ENCODE peak calls at places on chromosomes 16 and 17, in six cellular contexts. P, E, F, M, Q and Y are unnamed samples.

GRCh38 chr17:31060814-31061550 is 33.8 kb upstream of the NF1 start:
- DNase-seq in F (no peak), P (no peak), Q (no peak), M (no peak), E (no peak), Y (no peak)

GRCh38 chr17:2379489-2380224 is 21.2 kb downstream of the MNT start:
- DNase-seq in F (no peak), Q (no peak), M (no peak), E (no peak), P (no peak), Y (no peak)

GRCh38 chr17:76880268-76880667 is 12.1 kb downstream of the MGAT5B start:
- DNase-seq in P (no peak), F (no peak), E (no peak), Q (no peak), M (no peak), Y (no peak)

GRCh38 chr17:5502552-5502951 is 16.2 kb downstream of the MIS12 start:
- DNase-seq in F (no peak), P (no peak), E (no peak), Q (no peak), M (no peak), Y (no peak)

GRCh38 chr17:13947499-13947898 is 121.8 kb upstream of the COX10 start:
- DNase-seq in P (no peak), F (no peak), Q (no peak), E (no peak), M (no peak), Y (no peak)

GRCh38 chr17:78356163-78356713 is 3.6 kb downstream of the SOCS3 start:
- DNase-seq in M (peak; percentile 67), Q (peak; percentile 80), P (no peak), F (no peak), E (peak; percentile 96), Y (no peak)

GRCh38 chr16:1775006-1775845 is 2.3 kb upstream of the MRPS34 start:
- DNase-seq in E (no peak), M (no peak), Q (no peak), P (no peak), F (no peak), Y (peak; percentile 86)

GRCh38 chr16:25210758-25211157 is 6.0 kb upstream of the AQP8 start:
- DNase-seq in Q (peak; percentile 52), P (no peak), F (no peak), M (no peak), E (no peak), Y (no peak)

GRCh38 chr17:56983380-56983779 is 5.4 kb downstream of the SCPEP1 start:
- DNase-seq in M (no peak), F (no peak), E (no peak), Q (no peak), P (no peak), Y (no peak)

GRCh38 chr16:6377956-6378355 is 954.7 kb upstream of the RBFOX1 start:
- DNase-seq in F (no peak), E (no peak), M (no peak), P (no peak), Q (no peak), Y (no peak)

GRCh38 chr16:4477966-4478365 is 1.8 kb downstream of the HMOX2 start:
- DNase-seq in E (no peak), P (peak; percentile 45), F (no peak), M (no peak), Q (no peak), Y (no peak)

GRCh38 chr17:77693301-77693700 is 265.2 kb upstream of the TNRC6C start:
- DNase-seq in P (no peak), F (no peak), E (no peak), M (no peak), Q (no peak), Y (no peak)

GRCh38 chr16:66444049-66444481 is 17.0 kb downstream of the BEAN1 start:
- DNase-seq in Q (no peak), M (no peak), F (no peak), E (no peak), P (no peak), Y (no peak)

GRCh38 chr17:67422887-67423286 is 45.8 kb downstream of the PITPNC1 start:
- DNase-seq in Q (no peak), F (no peak), M (no peak), E (no peak), P (peak; percentile 52), Y (no peak)

GRCh38 chr17:9472094-9472493 is 103.5 kb downstream of the STX8 start:
- DNase-seq in P (no peak), M (no peak), Q (no peak), E (no peak), F (no peak), Y (no peak)

GRCh38 chr17:73942668-73943415 is 260.6 kb upstream of the RPL38 start:
- DNase-seq in M (no peak), E (no peak), F (no peak), P (no peak), Q (no peak), Y (no peak)

GRCh38 chr17:55634702-55635101 is 88.0 kb downstream of the TMEM100 start:
- DNase-seq in F (no peak), M (no peak), E (no peak), Q (peak; percentile 17), P (no peak), Y (no peak)

GRCh38 chr16:627458-628239 is 3.1 kb upstream of the WFIKKN1 start:
- DNase-seq in Q (no peak), M (no peak), E (no peak), P (no peak), F (no peak), Y (peak; percentile 89)

GRCh38 chr17:47733414-47734288 is 615 bp downstream of the TBX21 start:
- DNase-seq in F (no peak), E (peak; percentile 29), M (no peak), Q (no peak), P (no peak), Y (no peak)

GRCh38 chr17:65774787-65775186 is 213.3 kb upstream of the AXIN2 start:
- DNase-seq in E (no peak), M (no peak), Q (no peak), F (no peak), P (no peak), Y (no peak)

DNA sequence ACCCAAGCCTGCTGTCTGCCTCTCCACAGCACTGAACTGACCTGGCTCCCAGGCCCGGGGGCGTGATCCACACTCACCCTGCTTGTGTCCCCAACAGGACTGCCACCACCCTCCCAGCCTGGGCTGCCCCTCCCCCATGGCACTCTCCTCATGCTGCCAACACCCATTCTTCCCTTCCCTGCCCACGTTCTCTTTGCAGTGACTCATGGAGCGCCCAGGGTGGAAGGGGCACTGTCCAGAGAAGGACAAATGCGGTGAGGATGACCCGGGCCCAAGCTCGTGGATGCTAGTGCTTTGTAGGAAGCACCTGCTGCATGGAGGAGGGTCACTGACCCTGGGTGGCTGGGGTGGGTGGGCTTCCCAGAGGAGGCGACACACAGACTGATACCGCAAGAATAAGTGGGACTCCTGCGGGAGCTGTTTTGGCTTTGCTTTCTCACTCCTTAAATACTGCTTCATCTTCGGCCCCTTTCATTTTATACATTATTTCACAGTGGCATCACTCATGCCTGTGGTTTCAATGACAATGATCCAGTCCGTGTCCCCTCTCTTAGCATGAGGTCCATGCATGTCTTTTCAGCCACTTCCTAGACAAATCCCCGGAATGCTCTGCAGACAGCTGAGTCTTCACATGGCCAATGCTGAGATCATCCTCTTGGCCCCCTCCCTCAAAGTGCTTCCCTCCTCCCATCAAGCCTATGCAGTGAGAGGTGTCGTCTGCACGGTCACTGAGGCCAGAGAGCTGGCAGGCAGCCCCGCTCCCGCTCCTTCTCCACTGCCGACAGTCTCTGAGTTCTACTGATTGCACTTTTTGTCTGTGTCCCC is 17.6 kb downstream of the CDK5R1 start:
- DNase-seq in M (no peak), P (no peak), Q (no peak), E (no peak), F (no peak), Y (no peak)
- H3K4me3 ChIP-seq in M (no peak overlapping the region), P (peak overlapping the region; percentile 39), Q (no peak overlapping the region), E (no peak overlapping the region), F (no peak overlapping the region), Y (no peak overlapping the region)

DNA sequence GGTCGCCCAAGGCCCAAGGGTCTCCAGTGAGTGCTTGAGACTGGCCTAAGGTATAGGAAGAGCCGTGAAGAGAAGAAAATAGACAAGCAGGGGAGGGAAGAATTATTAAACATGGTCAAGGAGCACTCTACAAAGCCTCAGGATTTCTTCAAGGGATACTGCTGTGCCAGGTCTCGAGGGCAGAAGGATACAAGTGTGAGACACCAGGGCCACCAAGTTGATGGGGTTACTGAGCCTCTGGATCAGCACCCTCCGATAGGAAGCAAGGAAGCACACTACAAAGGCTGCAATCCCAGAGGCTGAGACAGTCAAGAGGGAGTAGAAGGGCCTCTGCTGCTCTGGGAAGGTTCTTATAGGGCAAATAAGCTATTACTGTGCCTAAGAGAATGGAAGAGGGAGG is 6.5 kb downstream of the SUPT4H1 start:
- DNase-seq in M (no peak), P (no peak), Q (no peak), F (no peak), E (no peak), Y (no peak)
- H3K4me3 ChIP-seq in M (no peak overlapping the region), P (no peak overlapping the region), Q (no peak overlapping the region), F (no peak overlapping the region), E (no peak overlapping the region), Y (no peak overlapping the region)

DNA sequence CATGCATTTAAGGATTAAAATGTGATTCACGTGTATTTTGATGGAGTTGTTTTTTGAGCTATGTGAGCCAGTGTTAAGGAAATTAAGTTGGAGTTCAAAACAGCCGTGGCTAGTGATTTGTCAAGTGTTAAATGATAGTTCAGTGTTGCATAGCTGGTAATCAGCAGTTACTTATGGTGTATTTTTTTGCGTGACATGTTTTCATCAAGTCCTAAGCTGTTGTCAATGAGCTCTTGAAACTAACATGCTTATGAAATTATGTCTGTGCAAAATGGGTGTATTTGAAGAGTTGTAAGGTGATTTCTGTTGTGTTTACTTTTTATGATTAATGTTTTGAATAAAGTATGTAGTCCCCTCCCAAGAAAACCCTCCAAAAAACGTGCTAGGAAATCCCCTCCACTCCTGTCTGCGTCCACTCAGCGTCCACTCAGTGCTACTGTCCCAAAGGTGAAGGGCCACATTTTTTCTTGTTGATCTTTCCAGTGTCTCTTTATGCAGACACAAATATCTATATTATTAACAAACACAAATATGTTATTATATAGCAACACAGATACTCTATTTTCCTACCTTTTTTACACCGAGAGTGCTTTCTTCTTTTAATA is 30.0 kb downstream of the USP10 start:
- DNase-seq in M (no peak), Q (no peak), F (no peak), E (no peak), P (no peak), Y (no peak)
- H3K4me3 ChIP-seq in M (peak overlapping the region; percentile 33), Q (peak overlapping the region; percentile 1), F (no peak overlapping the region), E (no peak overlapping the region), P (peak overlapping the region; percentile 49), Y (no peak overlapping the region)

DNA sequence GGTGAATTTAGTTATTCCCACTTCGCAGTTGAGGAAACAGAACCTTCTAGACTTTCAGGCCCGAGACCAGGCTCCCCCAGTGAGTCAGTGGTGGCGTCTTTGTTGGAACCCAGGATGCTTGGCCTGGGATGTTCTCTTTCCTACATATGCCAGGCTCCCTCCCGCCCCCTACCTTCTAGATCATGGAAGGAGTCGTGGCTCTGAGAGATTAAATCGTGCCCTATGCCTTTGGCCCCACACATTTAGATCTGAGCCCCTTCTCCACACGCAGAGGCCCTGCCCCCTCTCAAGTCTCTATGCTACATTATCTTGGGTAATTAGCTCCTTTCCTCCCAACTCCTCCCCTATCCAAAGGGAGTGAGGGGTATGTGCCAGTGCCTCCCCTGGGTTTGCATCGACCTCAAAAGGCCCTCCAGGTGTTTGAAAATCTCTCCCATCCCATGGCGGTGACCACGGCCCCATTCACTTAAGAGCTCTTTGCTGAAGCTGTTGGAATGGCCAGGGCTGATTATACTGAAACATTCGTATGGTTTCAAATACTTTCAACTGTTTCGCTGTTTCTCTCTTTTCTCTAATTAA is 3.0 kb downstream of the NGFR start:
- DNase-seq in P (no peak), M (peak; percentile 41), F (no peak), E (no peak), Q (no peak), Y (no peak)
- H3K4me3 ChIP-seq in P (no peak overlapping the region), M (no peak overlapping the region), F (no peak overlapping the region), E (no peak overlapping the region), Q (no peak overlapping the region), Y (no peak overlapping the region)